ENCODE peak calls at places on chromosome 12, in seven cellular contexts. Z, X, S, G, L, J and N are unnamed samples.

GRCh38 chr12:89101440-89101839 is 250.9 kb downstream of the DUSP6 start:
- DNase-seq in S (no peak), X (no peak), Z (no peak), L (no peak), G (no peak), J (no peak), N (no peak)

GRCh38 chr12:29316772-29317171 is 64.2 kb downstream of the ERGIC2 start:
- DNase-seq in J (no peak), Z (no peak), X (no peak), G (no peak), S (no peak), L (no peak), N (no peak)

GRCh38 chr12:119631930-119632678 is 35.8 kb upstream of the PRKAB1 start:
- DNase-seq in L (no peak), G (no peak), Z (no peak), S (no peak), J (no peak), X (no peak), N (no peak)

GRCh38 chr12:13001725-13002040 is 1.6 kb upstream of the HEBP1 start:
- DNase-seq in S (no peak), G (no peak), J (no peak), Z (no peak), L (no peak), X (no peak), N (no peak)

GRCh38 chr12:111598637-111599458 is at the start of gene ATXN2:
- DNase-seq in G (peak), Z (peak), L (peak), X (peak), J (peak), S (peak), N (peak)

GRCh38 chr12:132686831-132687210 is 321 bp downstream of the POLE start:
- DNase-seq in G (no peak), Z (peak), J (no peak), S (no peak), L (no peak), X (no peak), N (no peak)

GRCh38 chr12:34400423-34400881 is 378.2 kb downstream of the ALG10 start:
- DNase-seq in S (peak), J (peak), G (peak), L (no peak), Z (no peak), X (peak), N (peak)

GRCh38 chr12:122116707-122117535 is 38.4 kb downstream of the MLXIP start:
- DNase-seq in S (no peak), X (peak), G (peak), Z (no peak), L (no peak), J (peak), N (no peak)

GRCh38 chr12:53543539-53543938 is 36.3 kb upstream of the NPFF start:
- DNase-seq in J (peak), L (peak), S (peak), X (no peak), G (peak), Z (peak), N (no peak)

GRCh38 chr12:121996050-121996944 is 25.4 kb upstream of the BCL7A start:
- DNase-seq in S (no peak), X (no peak), J (no peak), Z (no peak), L (no peak), G (no peak), N (no peak)

GRCh38 chr12:70660620-70661219 is 23.5 kb upstream of the PTPRB start:
- DNase-seq in L (no peak), X (peak), Z (no peak), S (no peak), G (no peak), J (no peak), N (no peak)

GRCh38 chr12:14846878-14847580 is 3.7 kb upstream of the ART4 start:
- DNase-seq in L (no peak), G (no peak), Z (no peak), X (no peak), J (no peak), S (no peak), N (no peak)

GRCh38 chr12:106308611-106309010 is 6.1 kb downstream of the TCP11L2 start:
- DNase-seq in S (no peak), Z (no peak), L (no peak), J (no peak), X (no peak), G (no peak), N (no peak)

GRCh38 chr12:106495354-106495965 is 87.3 kb upstream of the RFX4 start:
- DNase-seq in X (no peak), S (no peak), G (no peak), J (no peak), L (no peak), Z (no peak), N (no peak)

GRCh38 chr12:68767191-68767590 is 21.2 kb downstream of the SLC35E3 start:
- DNase-seq in Z (no peak), L (no peak), G (no peak), J (no peak), X (no peak), S (no peak), N (no peak)

GRCh38 chr12:96886998-96887677 is 19.9 kb upstream of the NEDD1 start:
- DNase-seq in G (no peak), X (no peak), J (peak), L (no peak), Z (no peak), S (no peak), N (no peak)

GRCh38 chr12:45125997-45126396 is 75.1 kb upstream of the DBX2 start:
- DNase-seq in L (no peak), Z (no peak), G (no peak), X (no peak), J (no peak), S (no peak), N (no peak)

GRCh38 chr12:79690606-79691298 is at the start of gene PAWR:
- DNase-seq in L (no peak), S (peak), Z (no peak), G (peak), X (peak), J (peak), N (peak)

DNA sequence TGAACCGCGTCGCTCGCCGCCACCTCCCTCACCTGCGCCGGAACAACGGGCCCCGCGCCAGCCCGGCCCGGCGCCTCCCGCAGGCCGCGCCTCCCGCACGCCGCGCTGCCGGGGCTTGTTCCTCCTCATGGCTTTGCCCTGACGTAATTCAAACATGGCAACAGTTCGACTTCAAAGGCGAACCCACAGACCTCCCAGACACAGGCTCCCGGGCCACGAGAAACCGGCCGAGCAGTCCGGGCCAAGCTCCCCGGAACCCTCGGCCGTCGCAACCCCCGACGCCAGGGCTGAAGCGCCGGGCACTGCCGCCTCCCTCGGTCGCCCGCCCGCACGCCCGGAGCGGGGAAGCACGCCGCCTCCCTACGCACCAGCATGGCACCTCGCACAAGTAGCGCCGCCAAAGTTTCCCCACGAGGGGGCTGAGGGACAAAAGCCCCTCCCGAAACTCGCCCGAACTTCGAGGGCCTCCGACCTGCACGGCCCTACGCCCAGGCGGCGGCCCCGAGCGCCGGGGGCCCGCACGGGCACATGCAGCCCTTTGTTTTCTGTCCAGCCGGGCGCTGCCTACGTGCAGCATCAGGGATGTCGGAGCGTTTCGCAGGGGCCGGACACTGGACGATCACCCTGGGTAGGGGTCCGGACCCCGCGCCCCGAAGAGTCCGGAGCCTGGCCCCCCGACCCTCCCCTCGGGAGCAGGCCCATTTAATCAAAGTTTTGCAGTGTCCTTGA is 1.7 kb downstream of the SINHCAF start:
- DNase-seq in J (peak), L (peak), X (peak), S (peak), G (no peak), Z (no peak), N (peak)
- TF ChIP-seq CTCF in J (no peak), L (peak), X (peak), S (no peak), G (no peak), Z (no peak), N (no peak)

GRCh38 chr12:103756443-103756842 is 84.6 kb downstream of the NT5DC3 start:
- DNase-seq in J (no peak), Z (no peak), S (no peak), X (no peak), G (no peak), L (no peak), N (no peak)
- TF ChIP-seq CTCF in J (no peak), Z (no peak), S (no peak), X (no peak), G (no peak), L (no peak), N (no peak)

DNA sequence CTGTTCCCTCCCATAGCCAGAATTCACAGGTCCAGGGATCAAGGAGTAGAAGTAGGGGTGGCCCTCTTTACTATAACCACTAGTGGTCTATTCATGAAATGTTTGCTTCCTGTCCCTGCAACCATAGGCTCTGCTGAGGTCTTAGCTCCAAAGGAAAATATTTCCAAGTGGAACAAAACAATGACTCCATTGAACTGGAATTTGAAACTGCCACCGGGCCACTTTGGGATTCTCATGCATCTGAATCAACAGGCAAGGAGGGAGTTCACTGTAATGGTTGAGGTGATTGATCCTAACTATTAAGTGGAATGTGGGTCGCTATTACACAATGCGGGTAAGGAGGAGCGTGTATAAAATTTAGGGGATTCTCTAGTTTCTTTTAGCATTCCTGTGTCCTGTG is 197.0 kb downstream of the ETNK1 start:
- DNase-seq in X (no peak), J (no peak), G (no peak), L (no peak), Z (no peak), S (no peak), N (no peak)
- TF ChIP-seq CTCF in X (no peak), J (no peak), G (no peak), L (no peak), Z (no peak), S (no peak), N (no peak)

GRCh38 chr12:42056130-42056529 is 88.5 kb downstream of the GXYLT1 start:
- DNase-seq in X (no peak), S (peak), J (no peak), L (no peak), G (no peak), Z (peak), N (no peak)

GRCh38 chr12:42059127-42059526 is 85.5 kb downstream of the GXYLT1 start:
- DNase-seq in G (no peak), S (no peak), Z (no peak), X (no peak), L (no peak), J (no peak), N (no peak)
- TF ChIP-seq CTCF in G (no peak), S (no peak), Z (no peak), X (no peak), L (no peak), J (no peak), N (no peak)

GRCh38 chr12:101127521-101128219 is 82.4 kb downstream of the SLC5A8 start:
- DNase-seq in J (no peak), Z (no peak), X (no peak), L (no peak), S (no peak), G (no peak), N (no peak)
- TF ChIP-seq CTCF in J (no peak), Z (no peak), X (no peak), L (no peak), S (no peak), G (no peak), N (no peak)

GRCh38 chr12:126781593-126781992 is 1485.4 kb upstream of the TMEM132C start:
- DNase-seq in S (no peak), G (no peak), Z (no peak), J (no peak), L (no peak), X (no peak), N (no peak)

GRCh38 chr12:126780343-126780742 is 1486.6 kb upstream of the TMEM132C start:
- DNase-seq in J (no peak), L (no peak), S (no peak), Z (no peak), G (no peak), X (no peak), N (no peak)

GRCh38 chr12:126789963-126790362 is 1477.0 kb upstream of the TMEM132C start:
- DNase-seq in J (no peak), L (no peak), Z (no peak), G (no peak), X (no peak), S (no peak), N (no peak)

GRCh38 chr12:126782083-126782482 is 1484.9 kb upstream of the TMEM132C start:
- DNase-seq in X (no peak), S (no peak), Z (no peak), G (no peak), J (no peak), L (no peak), N (no peak)

GRCh38 chr12:126784328-126784921 is 1482.5 kb upstream of the TMEM132C start:
- DNase-seq in Z (no peak), G (no peak), S (no peak), L (no peak), J (peak), X (no peak), N (no peak)
- TF ChIP-seq CTCF in Z (peak), G (peak), S (peak), L (no peak), J (peak), X (peak), N (no peak)

DNA sequence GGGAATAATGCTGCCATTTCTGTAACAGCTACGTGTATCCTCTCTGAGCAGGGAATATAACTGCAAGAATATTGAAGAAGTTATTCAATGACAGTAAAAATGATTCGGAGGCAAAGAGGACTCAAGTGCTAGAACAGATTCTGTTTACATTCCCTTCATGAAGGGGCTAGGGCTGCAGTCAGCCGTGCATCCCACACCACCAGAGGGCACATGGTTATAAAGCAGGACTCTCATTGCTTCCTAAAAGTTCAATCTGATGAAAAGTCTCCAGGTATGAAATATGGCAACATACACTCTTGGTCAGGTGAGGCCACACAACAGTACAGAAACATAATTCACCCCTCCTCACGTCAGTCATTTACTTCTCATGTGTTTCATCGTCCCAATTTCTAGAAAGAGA is 34.0 kb downstream of the TCHP start:
- DNase-seq in S (no peak), J (no peak), L (no peak), Z (no peak), X (no peak), G (no peak), N (no peak)
- TF ChIP-seq CTCF in S (no peak), J (no peak), L (no peak), Z (no peak), X (no peak), G (no peak), N (no peak)

GRCh38 chr12:93127582-93128331 is 198.7 kb upstream of the EEA1 start:
- DNase-seq in S (no peak), G (no peak), J (peak), L (no peak), X (no peak), Z (peak), N (no peak)
- TF ChIP-seq CTCF in S (no peak), G (no peak), J (peak), L (no peak), X (peak), Z (peak), N (no peak)

GRCh38 chr12:72146495-72146894 is 125.7 kb upstream of the TRHDE start:
- DNase-seq in S (no peak), X (peak), L (no peak), J (no peak), Z (no peak), G (no peak), N (no peak)

GRCh38 chr12:72136792-72137191 is 135.4 kb upstream of the TRHDE start:
- DNase-seq in X (no peak), G (no peak), Z (no peak), S (no peak), J (no peak), L (no peak), N (no peak)

GRCh38 chr12:72139411-72139810 is 132.8 kb upstream of the TRHDE start:
- DNase-seq in J (no peak), Z (no peak), S (no peak), L (no peak), X (no peak), G (no peak), N (no peak)

GRCh38 chr12:72144553-72144952 is 127.6 kb upstream of the TRHDE start:
- DNase-seq in X (no peak), L (no peak), Z (no peak), S (no peak), G (no peak), J (no peak), N (no peak)

GRCh38 chr12:72141381-72141780 is 130.8 kb upstream of the TRHDE start:
- DNase-seq in S (peak), G (no peak), J (no peak), X (no peak), Z (no peak), L (no peak), N (no peak)
- TF ChIP-seq CTCF in S (no peak), G (no peak), J (no peak), X (no peak), Z (no peak), L (no peak), N (no peak)